ENCODE peak calls at places on chromosomes 5 and 9, in ten cellular contexts. One of them, this sample, is unnamed.

GRCh38 chr9:108953983-108954574 is 19.9 kb downstream of the ABITRAM start:
- DNase-seq in activated naive CD8-positive, alpha-beta T cell treated with anti-CD3 and anti-CD28 coated beads for 36 hours: no peak
- DNase-seq in colonic mucosa: no peak
- DNase-seq in midbrain: peak
- DNase-seq in stimulated activated CD8-positive, alpha-beta memory T cell treated with anti-CD3 and anti-CD28 coated beads, Interleukin-15, amount 100 ng/mL, for 1 hour: no peak
- DNase-seq in activated naive CD4-positive, alpha-beta T cell treated with anti-CD3 and anti-CD28 coated beads for 36 hours: no peak
- DNase-seq in naive thymus-derived CD8-positive, alpha-beta T cell: peak
- DNase-seq in stimulated activated CD4-positive, alpha-beta T cell treated with anti-CD3 and anti-CD28 coated beads, TNF-alpha, amount 100 ng/mL, for 4 hours: no peak
- DNase-seq in NT2/D1: peak
- DNase-seq in aorta: no peak
- DNase-seq in this sample: peak

GRCh38 chr5:158032246-158032645 is 173.3 kb upstream of the CLINT1 start:
- DNase-seq in activated naive CD8-positive, alpha-beta T cell treated with anti-CD3 and anti-CD28 coated beads for 36 hours: no peak
- DNase-seq in colonic mucosa: no peak
- DNase-seq in midbrain: no peak
- DNase-seq in stimulated activated CD8-positive, alpha-beta memory T cell treated with anti-CD3 and anti-CD28 coated beads, Interleukin-15, amount 100 ng/mL, for 1 hour: no peak
- DNase-seq in activated naive CD4-positive, alpha-beta T cell treated with anti-CD3 and anti-CD28 coated beads for 36 hours: no peak
- DNase-seq in naive thymus-derived CD8-positive, alpha-beta T cell: no peak
- DNase-seq in stimulated activated CD4-positive, alpha-beta T cell treated with anti-CD3 and anti-CD28 coated beads, TNF-alpha, amount 100 ng/mL, for 4 hours: no peak
- DNase-seq in NT2/D1: no peak
- DNase-seq in aorta: no peak
- DNase-seq in this sample: no peak

GRCh38 chr5:134174841-134175839 is 1.6 kb downstream of the SKP1 start:
- DNase-seq in activated naive CD8-positive, alpha-beta T cell treated with anti-CD3 and anti-CD28 coated beads for 36 hours: no peak
- DNase-seq in colonic mucosa: no peak
- DNase-seq in midbrain: no peak
- DNase-seq in stimulated activated CD8-positive, alpha-beta memory T cell treated with anti-CD3 and anti-CD28 coated beads, Interleukin-15, amount 100 ng/mL, for 1 hour: no peak
- DNase-seq in activated naive CD4-positive, alpha-beta T cell treated with anti-CD3 and anti-CD28 coated beads for 36 hours: no peak
- DNase-seq in naive thymus-derived CD8-positive, alpha-beta T cell: no peak
- DNase-seq in stimulated activated CD4-positive, alpha-beta T cell treated with anti-CD3 and anti-CD28 coated beads, TNF-alpha, amount 100 ng/mL, for 4 hours: no peak
- DNase-seq in NT2/D1: no peak
- DNase-seq in aorta: no peak
- DNase-seq in this sample: no peak

GRCh38 chr9:4425358-4426045 is 64.8 kb upstream of the SLC1A1 start:
- DNase-seq in activated naive CD8-positive, alpha-beta T cell treated with anti-CD3 and anti-CD28 coated beads for 36 hours: no peak
- DNase-seq in colonic mucosa: no peak
- DNase-seq in midbrain: no peak
- DNase-seq in stimulated activated CD8-positive, alpha-beta memory T cell treated with anti-CD3 and anti-CD28 coated beads, Interleukin-15, amount 100 ng/mL, for 1 hour: no peak
- DNase-seq in activated naive CD4-positive, alpha-beta T cell treated with anti-CD3 and anti-CD28 coated beads for 36 hours: no peak
- DNase-seq in naive thymus-derived CD8-positive, alpha-beta T cell: no peak
- DNase-seq in stimulated activated CD4-positive, alpha-beta T cell treated with anti-CD3 and anti-CD28 coated beads, TNF-alpha, amount 100 ng/mL, for 4 hours: no peak
- DNase-seq in NT2/D1: no peak
- DNase-seq in aorta: no peak
- DNase-seq in this sample: no peak

GRCh38 chr9:121399883-121400607 is 30.0 kb upstream of the STOM start:
- DNase-seq in activated naive CD8-positive, alpha-beta T cell treated with anti-CD3 and anti-CD28 coated beads for 36 hours: no peak
- DNase-seq in colonic mucosa: no peak
- DNase-seq in midbrain: peak
- DNase-seq in stimulated activated CD8-positive, alpha-beta memory T cell treated with anti-CD3 and anti-CD28 coated beads, Interleukin-15, amount 100 ng/mL, for 1 hour: no peak
- DNase-seq in activated naive CD4-positive, alpha-beta T cell treated with anti-CD3 and anti-CD28 coated beads for 36 hours: no peak
- DNase-seq in naive thymus-derived CD8-positive, alpha-beta T cell: peak
- DNase-seq in stimulated activated CD4-positive, alpha-beta T cell treated with anti-CD3 and anti-CD28 coated beads, TNF-alpha, amount 100 ng/mL, for 4 hours: no peak
- DNase-seq in NT2/D1: peak
- DNase-seq in aorta: no peak
- DNase-seq in this sample: peak

GRCh38 chr9:110257097-110257955 is 1.0 kb upstream of the TXN start:
- DNase-seq in activated naive CD8-positive, alpha-beta T cell treated with anti-CD3 and anti-CD28 coated beads for 36 hours: no peak
- DNase-seq in colonic mucosa: peak
- DNase-seq in midbrain: peak
- DNase-seq in stimulated activated CD8-positive, alpha-beta memory T cell treated with anti-CD3 and anti-CD28 coated beads, Interleukin-15, amount 100 ng/mL, for 1 hour: no peak
- DNase-seq in activated naive CD4-positive, alpha-beta T cell treated with anti-CD3 and anti-CD28 coated beads for 36 hours: peak
- DNase-seq in naive thymus-derived CD8-positive, alpha-beta T cell: no peak
- DNase-seq in stimulated activated CD4-positive, alpha-beta T cell treated with anti-CD3 and anti-CD28 coated beads, TNF-alpha, amount 100 ng/mL, for 4 hours: no peak
- DNase-seq in NT2/D1: peak
- DNase-seq in aorta: no peak
- DNase-seq in this sample: no peak

GRCh38 chr5:138240690-138241385 is 27.7 kb upstream of the CDC23 start:
- DNase-seq in activated naive CD8-positive, alpha-beta T cell treated with anti-CD3 and anti-CD28 coated beads for 36 hours: peak
- DNase-seq in colonic mucosa: no peak
- DNase-seq in midbrain: no peak
- DNase-seq in stimulated activated CD8-positive, alpha-beta memory T cell treated with anti-CD3 and anti-CD28 coated beads, Interleukin-15, amount 100 ng/mL, for 1 hour: no peak
- DNase-seq in activated naive CD4-positive, alpha-beta T cell treated with anti-CD3 and anti-CD28 coated beads for 36 hours: peak
- DNase-seq in naive thymus-derived CD8-positive, alpha-beta T cell: no peak
- DNase-seq in stimulated activated CD4-positive, alpha-beta T cell treated with anti-CD3 and anti-CD28 coated beads, TNF-alpha, amount 100 ng/mL, for 4 hours: no peak
- DNase-seq in NT2/D1: no peak
- DNase-seq in aorta: no peak
- DNase-seq in this sample: no peak

GRCh38 chr9:123329329-123329955 is 26.6 kb upstream of the CRB2 start:
- DNase-seq in activated naive CD8-positive, alpha-beta T cell treated with anti-CD3 and anti-CD28 coated beads for 36 hours: no peak
- DNase-seq in colonic mucosa: peak
- DNase-seq in midbrain: no peak
- DNase-seq in stimulated activated CD8-positive, alpha-beta memory T cell treated with anti-CD3 and anti-CD28 coated beads, Interleukin-15, amount 100 ng/mL, for 1 hour: no peak
- DNase-seq in activated naive CD4-positive, alpha-beta T cell treated with anti-CD3 and anti-CD28 coated beads for 36 hours: no peak
- DNase-seq in naive thymus-derived CD8-positive, alpha-beta T cell: no peak
- DNase-seq in stimulated activated CD4-positive, alpha-beta T cell treated with anti-CD3 and anti-CD28 coated beads, TNF-alpha, amount 100 ng/mL, for 4 hours: no peak
- DNase-seq in NT2/D1: no peak
- DNase-seq in aorta: peak
- DNase-seq in this sample: peak

GRCh38 chr5:132962429-132962928 is 955 bp downstream of the AFF4 start:
- DNase-seq in activated naive CD8-positive, alpha-beta T cell treated with anti-CD3 and anti-CD28 coated beads for 36 hours: peak
- DNase-seq in colonic mucosa: peak
- DNase-seq in midbrain: peak
- DNase-seq in stimulated activated CD8-positive, alpha-beta memory T cell treated with anti-CD3 and anti-CD28 coated beads, Interleukin-15, amount 100 ng/mL, for 1 hour: no peak
- DNase-seq in activated naive CD4-positive, alpha-beta T cell treated with anti-CD3 and anti-CD28 coated beads for 36 hours: peak
- DNase-seq in naive thymus-derived CD8-positive, alpha-beta T cell: peak
- DNase-seq in stimulated activated CD4-positive, alpha-beta T cell treated with anti-CD3 and anti-CD28 coated beads, TNF-alpha, amount 100 ng/mL, for 4 hours: no peak
- DNase-seq in NT2/D1: no peak
- DNase-seq in aorta: peak
- DNase-seq in this sample: peak

GRCh38 chr5:179285236-179285635 is 60.0 kb downstream of the ADAMTS2 start:
- DNase-seq in activated naive CD8-positive, alpha-beta T cell treated with anti-CD3 and anti-CD28 coated beads for 36 hours: no peak
- DNase-seq in colonic mucosa: no peak
- DNase-seq in midbrain: peak
- DNase-seq in stimulated activated CD8-positive, alpha-beta memory T cell treated with anti-CD3 and anti-CD28 coated beads, Interleukin-15, amount 100 ng/mL, for 1 hour: no peak
- DNase-seq in activated naive CD4-positive, alpha-beta T cell treated with anti-CD3 and anti-CD28 coated beads for 36 hours: no peak
- DNase-seq in naive thymus-derived CD8-positive, alpha-beta T cell: no peak
- DNase-seq in stimulated activated CD4-positive, alpha-beta T cell treated with anti-CD3 and anti-CD28 coated beads, TNF-alpha, amount 100 ng/mL, for 4 hours: no peak
- DNase-seq in NT2/D1: no peak
- DNase-seq in aorta: peak
- DNase-seq in this sample: peak

GRCh38 chr5:95471447-95471846 is 80.3 kb downstream of the FAM81B start:
- DNase-seq in activated naive CD8-positive, alpha-beta T cell treated with anti-CD3 and anti-CD28 coated beads for 36 hours: no peak
- DNase-seq in colonic mucosa: no peak
- DNase-seq in midbrain: no peak
- DNase-seq in stimulated activated CD8-positive, alpha-beta memory T cell treated with anti-CD3 and anti-CD28 coated beads, Interleukin-15, amount 100 ng/mL, for 1 hour: no peak
- DNase-seq in activated naive CD4-positive, alpha-beta T cell treated with anti-CD3 and anti-CD28 coated beads for 36 hours: no peak
- DNase-seq in naive thymus-derived CD8-positive, alpha-beta T cell: no peak
- DNase-seq in stimulated activated CD4-positive, alpha-beta T cell treated with anti-CD3 and anti-CD28 coated beads, TNF-alpha, amount 100 ng/mL, for 4 hours: no peak
- DNase-seq in NT2/D1: no peak
- DNase-seq in aorta: no peak
- DNase-seq in this sample: no peak

GRCh38 chr9:69093471-69094103 is 58.0 kb downstream of the FXN start:
- DNase-seq in activated naive CD8-positive, alpha-beta T cell treated with anti-CD3 and anti-CD28 coated beads for 36 hours: no peak
- DNase-seq in colonic mucosa: no peak
- DNase-seq in midbrain: no peak
- DNase-seq in stimulated activated CD8-positive, alpha-beta memory T cell treated with anti-CD3 and anti-CD28 coated beads, Interleukin-15, amount 100 ng/mL, for 1 hour: no peak
- DNase-seq in activated naive CD4-positive, alpha-beta T cell treated with anti-CD3 and anti-CD28 coated beads for 36 hours: no peak
- DNase-seq in naive thymus-derived CD8-positive, alpha-beta T cell: no peak
- DNase-seq in stimulated activated CD4-positive, alpha-beta T cell treated with anti-CD3 and anti-CD28 coated beads, TNF-alpha, amount 100 ng/mL, for 4 hours: no peak
- DNase-seq in NT2/D1: no peak
- DNase-seq in aorta: no peak
- DNase-seq in this sample: no peak

GRCh38 chr9:80507611-80508010 is 935.8 kb downstream of the TLE4 start:
- DNase-seq in activated naive CD8-positive, alpha-beta T cell treated with anti-CD3 and anti-CD28 coated beads for 36 hours: no peak
- DNase-seq in colonic mucosa: no peak
- DNase-seq in midbrain: no peak
- DNase-seq in stimulated activated CD8-positive, alpha-beta memory T cell treated with anti-CD3 and anti-CD28 coated beads, Interleukin-15, amount 100 ng/mL, for 1 hour: no peak
- DNase-seq in activated naive CD4-positive, alpha-beta T cell treated with anti-CD3 and anti-CD28 coated beads for 36 hours: no peak
- DNase-seq in naive thymus-derived CD8-positive, alpha-beta T cell: no peak
- DNase-seq in stimulated activated CD4-positive, alpha-beta T cell treated with anti-CD3 and anti-CD28 coated beads, TNF-alpha, amount 100 ng/mL, for 4 hours: no peak
- DNase-seq in NT2/D1: no peak
- DNase-seq in aorta: no peak
- DNase-seq in this sample: peak

GRCh38 chr9:107973451-107973850 is 483.9 kb upstream of the KLF4 start:
- DNase-seq in activated naive CD8-positive, alpha-beta T cell treated with anti-CD3 and anti-CD28 coated beads for 36 hours: no peak
- DNase-seq in colonic mucosa: no peak
- DNase-seq in midbrain: no peak
- DNase-seq in stimulated activated CD8-positive, alpha-beta memory T cell treated with anti-CD3 and anti-CD28 coated beads, Interleukin-15, amount 100 ng/mL, for 1 hour: no peak
- DNase-seq in activated naive CD4-positive, alpha-beta T cell treated with anti-CD3 and anti-CD28 coated beads for 36 hours: no peak
- DNase-seq in naive thymus-derived CD8-positive, alpha-beta T cell: no peak
- DNase-seq in stimulated activated CD4-positive, alpha-beta T cell treated with anti-CD3 and anti-CD28 coated beads, TNF-alpha, amount 100 ng/mL, for 4 hours: no peak
- DNase-seq in NT2/D1: no peak
- DNase-seq in aorta: no peak
- DNase-seq in this sample: no peak

GRCh38 chr9:78821126-78821822 is 524.3 kb downstream of the PSAT1 start:
- DNase-seq in activated naive CD8-positive, alpha-beta T cell treated with anti-CD3 and anti-CD28 coated beads for 36 hours: no peak
- DNase-seq in colonic mucosa: no peak
- DNase-seq in midbrain: peak
- DNase-seq in stimulated activated CD8-positive, alpha-beta memory T cell treated with anti-CD3 and anti-CD28 coated beads, Interleukin-15, amount 100 ng/mL, for 1 hour: no peak
- DNase-seq in activated naive CD4-positive, alpha-beta T cell treated with anti-CD3 and anti-CD28 coated beads for 36 hours: no peak
- DNase-seq in naive thymus-derived CD8-positive, alpha-beta T cell: peak
- DNase-seq in stimulated activated CD4-positive, alpha-beta T cell treated with anti-CD3 and anti-CD28 coated beads, TNF-alpha, amount 100 ng/mL, for 4 hours: no peak
- DNase-seq in NT2/D1: peak
- DNase-seq in aorta: no peak
- DNase-seq in this sample: peak

GRCh38 chr9:92196400-92196799 is 81.2 kb upstream of the SPTLC1 start:
- DNase-seq in activated naive CD8-positive, alpha-beta T cell treated with anti-CD3 and anti-CD28 coated beads for 36 hours: no peak
- DNase-seq in colonic mucosa: no peak
- DNase-seq in midbrain: no peak
- DNase-seq in stimulated activated CD8-positive, alpha-beta memory T cell treated with anti-CD3 and anti-CD28 coated beads, Interleukin-15, amount 100 ng/mL, for 1 hour: no peak
- DNase-seq in activated naive CD4-positive, alpha-beta T cell treated with anti-CD3 and anti-CD28 coated beads for 36 hours: no peak
- DNase-seq in naive thymus-derived CD8-positive, alpha-beta T cell: no peak
- DNase-seq in stimulated activated CD4-positive, alpha-beta T cell treated with anti-CD3 and anti-CD28 coated beads, TNF-alpha, amount 100 ng/mL, for 4 hours: no peak
- DNase-seq in NT2/D1: no peak
- DNase-seq in aorta: no peak
- DNase-seq in this sample: no peak

This sample was measured in pons.